ENCODE peak calls at places on chromosomes 12 and 14, in four cellular contexts. One of them, this sample, is unnamed.

GRCh38 chr14:22849212-22849819 is 12.9 kb downstream of the MMP14 start:
- DNase-seq in IMR-90: no peak
- DNase-seq in K562: no peak
- DNase-seq in H1: no peak
- DNase-seq in this sample: no peak

GRCh38 chr14:72444701-72445100 is 449.2 kb downstream of the DPF3 start:
- DNase-seq in IMR-90: peak; percentile 13
- DNase-seq in K562: no peak
- DNase-seq in H1: no peak
- DNase-seq in this sample: no peak

GRCh38 chr12:111271674-111272418 is 97.0 kb downstream of the PHETA1 start:
- DNase-seq in IMR-90: no peak
- DNase-seq in K562: no peak
- DNase-seq in H1: no peak
- DNase-seq in this sample: no peak

GRCh38 chr14:102777711-102778615 is 714 bp downstream of the TRAF3 start:
- DNase-seq in IMR-90: peak; percentile 47
- DNase-seq in K562: peak; percentile 22
- DNase-seq in H1: no peak
- DNase-seq in this sample: no peak

GRCh38 chr14:101032433-101032832 is 128.9 kb upstream of the RTL1 start:
- DNase-seq in IMR-90: no peak
- DNase-seq in K562: no peak
- DNase-seq in H1: no peak
- DNase-seq in this sample: no peak

GRCh38 chr12:62123721-62124203 is 136.4 kb upstream of the USP15 start:
- DNase-seq in IMR-90: peak; percentile 56
- DNase-seq in K562: peak; percentile 61
- DNase-seq in H1: no peak
- DNase-seq in this sample: no peak

GRCh38 chr12:97404549-97404948 is 58.1 kb upstream of the RMST start:
- DNase-seq in IMR-90: peak; percentile 6
- DNase-seq in K562: peak; percentile 11
- DNase-seq in H1: no peak
- DNase-seq in this sample: peak; percentile 23

GRCh38 chr14:74921053-74921620 is 1.9 kb downstream of the RPS6KL1 start:
- DNase-seq in IMR-90: no peak
- DNase-seq in K562: no peak
- DNase-seq in H1: no peak
- DNase-seq in this sample: no peak

GRCh38 chr12:74227846-74228545 is 309.6 kb upstream of the ATXN7L3B start:
- DNase-seq in IMR-90: no peak
- DNase-seq in K562: no peak
- DNase-seq in H1: no peak
- DNase-seq in this sample: no peak

GRCh38 chr14:91373591-91374245 is 43.9 kb downstream of the CCDC88C start:
- DNase-seq in IMR-90: no peak
- DNase-seq in K562: no peak
- DNase-seq in H1: no peak
- DNase-seq in this sample: peak; percentile 80

GRCh38 chr12:113154351-113154973 is 4.9 kb downstream of the CFAP73 start:
- DNase-seq in IMR-90: peak; percentile 28
- DNase-seq in K562: no peak
- DNase-seq in H1: peak; percentile 44
- DNase-seq in this sample: no peak

GRCh38 chr14:103136388-103137271 is 13.4 kb downstream of the TNFAIP2 start:
- DNase-seq in IMR-90: peak; percentile 73
- DNase-seq in K562: peak; percentile 78
- DNase-seq in H1: no peak
- DNase-seq in this sample: no peak

GRCh38 chr14:52314521-52315354 is 626 bp downstream of the PTGER2 start:
- DNase-seq in IMR-90: peak; percentile 32
- DNase-seq in K562: no peak
- DNase-seq in H1: no peak
- DNase-seq in this sample: no peak

GRCh38 chr12:79424109-79424721 is 266.5 kb downstream of the PAWR start:
- DNase-seq in IMR-90: peak; percentile 95
- DNase-seq in K562: no peak
- DNase-seq in H1: no peak
- DNase-seq in this sample: no peak

GRCh38 chr12:55728185-55728931 is 451 bp downstream of the CD63 start:
- DNase-seq in IMR-90: peak; percentile 53
- DNase-seq in K562: peak; percentile 65
- DNase-seq in H1: no peak
- DNase-seq in this sample: no peak

GRCh38 chr12:102484017-102484731 is 3.8 kb upstream of the IGF1 start:
- DNase-seq in IMR-90: peak; percentile 41
- DNase-seq in K562: peak; percentile 73
- DNase-seq in H1: no peak
- DNase-seq in this sample: peak; percentile 84

GRCh38 chr14:20680843-20681347 is 3.5 kb upstream of the RNASE4 start:
- DNase-seq in IMR-90: no peak
- DNase-seq in K562: no peak
- DNase-seq in H1: no peak
- DNase-seq in this sample: no peak

GRCh38 chr14:63308723-63309317 is 9.9 kb downstream of the GPHB5 start:
- DNase-seq in IMR-90: peak; percentile 29
- DNase-seq in K562: peak; percentile 20
- DNase-seq in H1: peak; percentile 23
- DNase-seq in this sample: no peak

GRCh38 chr14:104552738-104553125 is 26.8 kb upstream of the C14orf180 start:
- DNase-seq in IMR-90: no peak
- DNase-seq in K562: no peak
- DNase-seq in H1: no peak
- DNase-seq in this sample: no peak

GRCh38 chr14:95156153-95156764 is 1.1 kb downstream of the DICER1 start:
- DNase-seq in IMR-90: peak; percentile 25
- DNase-seq in K562: peak; percentile 34
- DNase-seq in H1: no peak
- DNase-seq in this sample: no peak

GRCh38 chr12:24608637-24609285 is 340.1 kb downstream of the BCAT1 start:
- DNase-seq in IMR-90: peak; percentile 38
- DNase-seq in K562: no peak
- DNase-seq in H1: no peak
- DNase-seq in this sample: no peak

GRCh38 chr12:108784270-108784669 is 53.0 kb upstream of the CORO1C start:
- DNase-seq in IMR-90: no peak
- DNase-seq in K562: no peak
- DNase-seq in H1: no peak
- DNase-seq in this sample: no peak

GRCh38 chr14:60658909-60659585 is 9.8 kb upstream of the SIX1 start:
- DNase-seq in IMR-90: peak; percentile 47
- DNase-seq in K562: no peak
- DNase-seq in H1: no peak
- DNase-seq in this sample: no peak

GRCh38 chr14:55446127-55446736 is 5.8 kb upstream of the TBPL2 start:
- DNase-seq in IMR-90: peak; percentile 86
- DNase-seq in K562: peak; percentile 81
- DNase-seq in H1: no peak
- DNase-seq in this sample: no peak

GRCh38 chr14:78737606-78738005 is 567.4 kb downstream of the NRXN3 start:
- DNase-seq in IMR-90: no peak
- DNase-seq in K562: no peak
- DNase-seq in H1: no peak
- DNase-seq in this sample: no peak

GRCh38 chr12:53044052-53044581 is 5.7 kb upstream of the TNS2 start:
- DNase-seq in IMR-90: no peak
- DNase-seq in K562: peak; percentile 24
- DNase-seq in H1: no peak
- DNase-seq in this sample: no peak

GRCh38 chr12:49674318-49674985 is 32.8 kb downstream of the FMNL3 start:
- DNase-seq in IMR-90: peak; percentile 41
- DNase-seq in K562: no peak
- DNase-seq in H1: no peak
- DNase-seq in this sample: no peak

GRCh38 chr12:25585021-25585523 is 32.0 kb upstream of the LMNTD1 start:
- DNase-seq in IMR-90: peak; percentile 17
- DNase-seq in K562: no peak
- DNase-seq in H1: no peak
- DNase-seq in this sample: no peak

GRCh38 chr12:69007166-69007857 is 74.3 kb upstream of the CPM start:
- DNase-seq in IMR-90: peak; percentile 97
- DNase-seq in K562: no peak
- DNase-seq in H1: peak; percentile 49
- DNase-seq in this sample: no peak

GRCh38 chr12:68587448-68587873 is 23.2 kb upstream of the RAP1B start:
- DNase-seq in IMR-90: no peak
- DNase-seq in K562: no peak
- DNase-seq in H1: no peak
- DNase-seq in this sample: peak; percentile 65

GRCh38 chr12:66154776-66155175 is 15.0 kb downstream of the TMBIM4 start:
- DNase-seq in IMR-90: peak; percentile 61
- DNase-seq in K562: no peak
- DNase-seq in H1: no peak
- DNase-seq in this sample: no peak

GRCh38 chr12:85448548-85449139 is 168.6 kb downstream of the ALX1 start:
- DNase-seq in IMR-90: peak; percentile 9
- DNase-seq in K562: no peak
- DNase-seq in H1: no peak
- DNase-seq in this sample: no peak

DNA sequence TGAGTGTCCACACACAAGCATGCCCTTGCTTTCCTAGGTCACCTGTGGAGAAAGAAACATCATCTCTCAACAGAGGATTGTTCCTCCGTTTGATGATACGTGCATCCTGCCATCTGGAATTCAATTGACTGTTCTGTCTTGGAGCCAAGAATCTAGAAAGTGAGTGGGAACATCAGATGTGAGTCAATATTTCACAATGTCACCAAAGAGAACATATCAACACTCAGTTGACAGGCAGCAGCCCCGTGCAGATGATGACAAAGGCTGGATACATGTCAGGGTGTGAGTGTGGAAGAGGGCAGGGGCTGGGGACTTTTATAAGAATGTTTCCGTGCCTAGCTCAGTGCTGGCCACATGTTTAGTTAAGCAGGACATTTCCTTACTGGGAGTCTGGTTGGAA is 76.1 kb downstream of the TBC1D30 start:
- DNase-seq in IMR-90: peak; percentile 76
- DNase-seq in K562: no peak
- DNase-seq in H1: no peak
- DNase-seq in this sample: no peak
- TF ChIP-seq USF2 in IMR-90: no peak
- TF ChIP-seq USF2 in K562: no peak
- TF ChIP-seq USF2 in H1: no peak
- TF ChIP-seq USF2 in this sample: no peak

GRCh38 chr14:64910847-64911495 is 3.3 kb upstream of the CHURC1 start:
- DNase-seq in IMR-90: peak; percentile 55
- DNase-seq in K562: peak; percentile 31
- DNase-seq in H1: no peak
- DNase-seq in this sample: no peak
- TF ChIP-seq CHD1 in IMR-90: no peak
- TF ChIP-seq CHD1 in K562: no peak
- TF ChIP-seq CHD1 in H1: no peak
- TF ChIP-seq CHD1 in this sample: no peak

DNA sequence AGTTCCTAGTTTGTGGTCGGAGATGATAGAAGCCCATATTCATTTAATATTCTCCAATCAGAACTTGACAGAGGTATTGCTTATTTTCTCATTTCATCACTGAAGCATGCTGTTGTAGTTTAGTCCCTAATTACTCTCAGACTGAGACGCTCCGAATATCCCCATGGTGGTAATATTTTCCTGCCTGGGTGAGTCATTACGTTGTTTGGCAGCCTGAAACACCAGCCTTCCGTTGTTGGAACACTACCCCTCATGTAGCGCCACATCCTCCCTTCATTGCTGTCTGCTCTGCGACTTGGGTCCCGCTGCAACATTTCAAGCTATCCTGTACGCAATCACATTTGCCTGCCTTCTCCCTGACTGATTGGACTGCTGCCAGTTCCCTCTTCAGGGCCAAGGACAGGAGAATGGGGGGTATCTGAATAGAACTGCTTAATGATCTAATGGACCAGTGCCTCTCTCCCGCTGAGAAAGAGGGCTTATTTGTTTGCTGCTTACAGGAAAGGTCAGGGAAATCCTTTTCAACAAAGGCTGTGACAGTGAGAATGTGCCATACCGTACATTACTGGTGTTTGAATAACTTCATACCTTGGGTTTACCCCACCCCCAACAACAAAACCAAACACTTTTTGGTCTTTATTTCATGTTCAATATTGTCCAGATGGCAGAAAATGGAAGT is 369.2 kb downstream of the NPAS3 start:
- DNase-seq in IMR-90: no peak
- DNase-seq in K562: no peak
- DNase-seq in H1: no peak
- DNase-seq in this sample: no peak
- TF ChIP-seq USF2 in IMR-90: no peak
- TF ChIP-seq USF2 in K562: no peak
- TF ChIP-seq USF2 in H1: no peak
- TF ChIP-seq USF2 in this sample: no peak

GRCh38 chr12:78036889-78037288 is 206.2 kb downstream of the NAV3 start:
- DNase-seq in IMR-90: no peak
- DNase-seq in K562: no peak
- DNase-seq in H1: no peak
- DNase-seq in this sample: no peak

GRCh38 chr12:78034025-78034424 is 203.3 kb downstream of the NAV3 start:
- DNase-seq in IMR-90: peak; percentile 55
- DNase-seq in K562: no peak
- DNase-seq in H1: no peak
- DNase-seq in this sample: no peak

GRCh38 chr12:78038541-78038940 is 207.8 kb downstream of the NAV3 start:
- DNase-seq in IMR-90: no peak
- DNase-seq in K562: no peak
- DNase-seq in H1: no peak
- DNase-seq in this sample: no peak

GRCh38 chr12:78037707-78038106 is 207.0 kb downstream of the NAV3 start:
- DNase-seq in IMR-90: no peak
- DNase-seq in K562: no peak
- DNase-seq in H1: no peak
- DNase-seq in this sample: no peak

GRCh38 chr12:78035913-78036658 is 205.4 kb downstream of the NAV3 start:
- DNase-seq in IMR-90: peak; percentile 34
- DNase-seq in K562: no peak
- DNase-seq in H1: no peak
- DNase-seq in this sample: no peak
- TF ChIP-seq CHD1 in IMR-90: no peak
- TF ChIP-seq CHD1 in K562: no peak
- TF ChIP-seq CHD1 in H1: no peak
- TF ChIP-seq CHD1 in this sample: no peak